ENCODE peak calls at places on chromosomes 4 and X, in six cellular contexts. R is AG04450, O is mammary epithelial cell, D is fibroblast of lung, F is PC-3, E is colonic mucosa. M is an unnamed sample.

GRCh38 chr4:1234296-1234695 is 14.6 kb downstream of the CTBP1 start:
- DNase-seq in E (no peak), F (no peak), O (no peak), D (no peak), R (no peak), M (no peak)

GRCh38 chr4:104491826-104492771 is 2.6 kb downstream of the CXXC4 start:
- DNase-seq in R (no peak), E (peak), F (no peak), D (peak), O (no peak), M (no peak)

GRCh38 chr4:156959298-156959702 is 12.3 kb downstream of the PDGFC start:
- DNase-seq in O (no peak), F (peak), E (no peak), D (peak), R (no peak), M (no peak)

GRCh38 chr4:15231265-15232091 is 196.4 kb upstream of the C1QTNF7 start:
- DNase-seq in R (peak), D (peak), E (peak), O (peak), F (peak), M (peak)

GRCh38 chr4:156972370-156972980 is 876 bp upstream of the PDGFC start:
- DNase-seq in E (no peak), O (no peak), D (no peak), F (no peak), R (no peak), M (no peak)

GRCh38 chr4:76011018-76011670 is 3.8 kb upstream of the CXCL9 start:
- DNase-seq in D (no peak), F (no peak), E (no peak), R (no peak), O (no peak), M (no peak)

GRCh38 chrX:132022115-132022862 is 813 bp upstream of the STK26 start:
- DNase-seq in E (peak), O (peak), F (peak), R (no peak), D (no peak), M (no peak)

GRCh38 chr4:75244325-75244724 is 269.9 kb downstream of the RCHY1 start:
- DNase-seq in O (no peak), R (no peak), F (no peak), E (peak), D (no peak), M (no peak)

GRCh38 chr4:123479944-123480343 is 83.3 kb downstream of the SPRY1 start:
- DNase-seq in R (no peak), D (no peak), E (no peak), O (peak), F (peak), M (no peak)

GRCh38 chr4:6561706-6562371 is 13.2 kb upstream of the MAN2B2 start:
- DNase-seq in R (no peak), D (no peak), F (no peak), E (no peak), O (no peak), M (no peak)

GRCh38 chr4:51842167-51842553 is 793 bp upstream of the DCUN1D4 start:
- DNase-seq in E (peak), D (no peak), O (no peak), R (no peak), F (no peak), M (peak)

GRCh38 chrX:40552768-40553167 is 28.0 kb upstream of the ATP6AP2 start:
- DNase-seq in F (peak), O (no peak), R (no peak), D (no peak), E (no peak), M (no peak)

GRCh38 chr4:165865995-165866650 is 6.9 kb upstream of the TLL1 start:
- DNase-seq in E (no peak), O (no peak), D (no peak), R (no peak), F (no peak), M (no peak)

GRCh38 chrX:110287605-110288004 is 30.3 kb downstream of the AMMECR1 start:
- DNase-seq in E (no peak), D (no peak), F (no peak), R (no peak), O (no peak), M (no peak)

GRCh38 chrX:2262679-2263055 is 238.1 kb downstream of the DHRSX start:
- DNase-seq in E (no peak), R (no peak), O (no peak), F (no peak), D (no peak), M (no peak)

GRCh38 chr4:94551616-94552564 is 100.1 kb downstream of the PDLIM5 start:
- DNase-seq in F (no peak), E (no peak), O (no peak), D (peak), R (no peak), M (no peak)

GRCh38 chrX:151397741-151398070 is 700 bp downstream of the VMA21 start:
- DNase-seq in R (no peak), F (peak), O (no peak), D (peak), E (no peak), M (no peak)

GRCh38 chrX:63686878-63687714 is 97.9 kb downstream of the ARHGEF9 start:
- DNase-seq in R (peak), E (no peak), O (peak), D (peak), F (peak), M (peak)

GRCh38 chr4:83212041-83212851 is 72.4 kb downstream of the COQ2 start:
- DNase-seq in D (no peak), F (no peak), O (peak), E (peak), R (no peak), M (peak)

GRCh38 chrX:153875391-153876111 is 10.4 kb downstream of the L1CAM start:
- DNase-seq in E (peak), O (no peak), R (no peak), F (peak), D (peak), M (peak)

GRCh38 chr4:7357296-7357680 is 77.4 kb downstream of the PSAPL1 start:
- DNase-seq in O (no peak), F (no peak), E (no peak), D (no peak), R (no peak), M (no peak)

GRCh38 chr4:27084685-27085356 is 224.2 kb downstream of the STIM2 start:
- DNase-seq in E (peak), F (peak), O (no peak), D (peak), R (no peak), M (peak)

GRCh38 chrX:115582871-115583729 is 22.1 kb downstream of the PLS3 start:
- DNase-seq in O (peak), D (peak), E (no peak), F (peak), R (no peak), M (no peak)

GRCh38 chr4:27357283-27357682 is 496.6 kb downstream of the STIM2 start:
- DNase-seq in E (no peak), F (peak), R (no peak), O (no peak), D (peak), M (peak)

GRCh38 chr4:128225148-128225547 is 62.5 kb downstream of the PGRMC2 start:
- DNase-seq in E (no peak), R (peak), O (no peak), F (peak), D (peak), M (no peak)

GRCh38 chr4:17168571-17168970 is 270.1 kb upstream of the LDB2 start:
- DNase-seq in R (peak), O (no peak), D (peak), E (no peak), F (no peak), M (no peak)

GRCh38 chr4:10180603-10180926 is 64.0 kb upstream of the WDR1 start:
- DNase-seq in D (no peak), F (no peak), E (no peak), R (no peak), O (no peak), M (no peak)

GRCh38 chr4:95732061-95732460 is 107.8 kb upstream of the PDHA2 start:
- DNase-seq in R (no peak), O (peak), D (peak), F (peak), E (no peak), M (peak)

GRCh38 chrX:109732319-109732779 is 708 bp downstream of the ACSL4 start:
- DNase-seq in D (peak), O (peak), F (peak), R (no peak), E (no peak), M (peak)

GRCh38 chr4:159308571-159309340 is 205.9 kb downstream of the RAPGEF2 start:
- DNase-seq in D (peak), E (no peak), R (no peak), F (peak), O (peak), M (peak)

GRCh38 chr4:129095811-129096454 is at the start of gene C4orf33:
- DNase-seq in F (peak), R (peak), E (peak), O (peak), D (peak), M (peak)

GRCh38 chr4:89492476-89493110 is 185.0 kb upstream of the GPRIN3 start:
- DNase-seq in D (peak), R (peak), E (no peak), O (peak), F (peak), M (peak)

GRCh38 chr4:72954811-72955210 is 114.7 kb downstream of the COX18 start:
- DNase-seq in E (no peak), R (no peak), D (peak), O (peak), F (no peak), M (no peak)

GRCh38 chrX:131918839-131919238 is 104.3 kb upstream of the STK26 start:
- DNase-seq in F (no peak), O (peak), E (no peak), R (no peak), D (no peak), M (no peak)

GRCh38 chr4:15729910-15730533 is 27.2 kb downstream of the BST1 start:
- DNase-seq in O (peak), D (peak), F (peak), E (peak), R (no peak), M (peak)

GRCh38 chrX:115372026-115372610 is 82.6 kb downstream of the LUZP4 start:
- DNase-seq in R (no peak), E (no peak), O (peak), F (peak), D (peak), M (peak)

GRCh38 chrX:115233497-115234219 is at the start of gene LRCH2:
- DNase-seq in F (no peak), R (peak), O (no peak), D (peak), E (peak), M (no peak)

GRCh38 chr4:6123541-6123940 is 76.8 kb downstream of the JAKMIP1 start:
- DNase-seq in R (no peak), E (no peak), D (no peak), F (no peak), O (no peak), M (no peak)

GRCh38 chrX:112844250-112844649 is 3.6 kb upstream of the AMOT start:
- DNase-seq in F (peak), D (peak), R (no peak), O (no peak), E (no peak), M (no peak)
- H3K27ac ChIP-seq in F (no peak), D (no peak), R (no peak), O (no peak), E (no peak), M (no peak)

GRCh38 chrX:119583431-119584059 is 9.2 kb downstream of the UBE2A start:
- DNase-seq in E (no peak), O (no peak), D (no peak), F (no peak), R (no peak), M (no peak)
- H3K27ac ChIP-seq in E (no peak), O (no peak), D (no peak), F (no peak), R (no peak), M (no peak)

GRCh38 chr4:26083987-26084386 is 170.0 kb downstream of the SMIM20 start:
- DNase-seq in D (peak), F (peak), E (no peak), O (peak), R (peak), M (peak)
- H3K27ac ChIP-seq in D (peak), F (peak), E (no peak), O (no peak), R (peak), M (no peak)

DNA sequence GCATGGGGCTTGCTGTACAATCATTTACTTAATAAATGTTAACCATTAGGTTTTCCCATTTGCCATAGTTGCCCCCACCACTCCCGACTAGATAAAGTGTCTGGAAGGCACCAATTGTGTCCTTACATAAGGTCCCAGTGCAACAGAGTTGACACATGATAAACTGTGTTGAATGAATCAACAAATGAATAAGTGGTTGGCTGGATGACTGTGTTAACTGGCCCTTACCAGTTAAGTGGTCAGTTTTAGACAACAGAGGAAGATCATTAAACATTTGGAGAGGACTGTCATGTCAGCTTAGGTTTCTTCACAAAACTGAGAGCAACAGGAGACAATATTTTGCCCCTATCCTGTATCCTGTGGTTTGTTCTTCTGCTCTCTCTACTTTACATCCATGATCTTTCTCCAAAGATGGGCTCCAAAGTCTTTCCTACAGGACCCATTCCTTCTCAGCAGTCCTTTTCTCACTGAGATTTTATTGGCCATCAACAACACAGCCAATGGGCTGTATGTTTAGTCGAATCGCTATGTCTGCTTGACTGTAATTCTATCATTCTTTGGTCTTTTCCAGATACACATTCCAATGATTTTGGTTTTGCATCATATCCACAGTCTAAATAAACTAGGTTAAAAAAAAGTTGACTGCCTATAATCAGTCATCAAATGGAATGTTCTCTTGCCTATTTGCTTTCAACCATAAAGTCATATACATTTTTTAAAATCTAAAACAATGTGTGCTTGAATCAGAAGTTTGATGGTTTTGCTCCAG is 74.3 kb downstream of the RNF150 start:
- DNase-seq in D (peak), R (peak), O (no peak), F (peak), E (no peak), M (no peak)
- H3K27ac ChIP-seq in D (peak), R (peak), O (no peak), F (no peak), E (no peak), M (no peak)

DNA sequence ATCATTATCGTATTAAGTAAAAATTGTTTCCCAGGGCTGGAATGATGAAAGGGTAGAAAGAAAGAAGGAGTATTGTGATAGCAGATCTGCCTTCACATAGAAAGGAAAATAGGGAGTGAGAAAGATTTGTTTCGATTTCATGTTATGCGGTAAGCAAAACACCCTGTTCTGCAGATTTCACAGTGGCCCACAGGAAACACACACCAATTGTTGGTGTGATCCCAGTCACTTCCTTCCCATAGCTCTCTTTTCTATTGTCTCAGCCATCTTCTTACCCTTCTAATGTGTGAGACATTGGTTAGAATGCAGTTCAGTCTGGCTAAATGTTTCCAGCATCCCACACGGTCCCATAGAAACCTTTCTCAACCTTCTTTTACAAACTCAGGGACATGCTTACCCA is 2709.8 kb downstream of the PCDH7 start:
- DNase-seq in E (no peak), O (no peak), F (no peak), D (no peak), R (no peak), M (no peak)
- H3K27ac ChIP-seq in E (no peak), O (no peak), F (no peak), D (no peak), R (no peak), M (no peak)

DNA sequence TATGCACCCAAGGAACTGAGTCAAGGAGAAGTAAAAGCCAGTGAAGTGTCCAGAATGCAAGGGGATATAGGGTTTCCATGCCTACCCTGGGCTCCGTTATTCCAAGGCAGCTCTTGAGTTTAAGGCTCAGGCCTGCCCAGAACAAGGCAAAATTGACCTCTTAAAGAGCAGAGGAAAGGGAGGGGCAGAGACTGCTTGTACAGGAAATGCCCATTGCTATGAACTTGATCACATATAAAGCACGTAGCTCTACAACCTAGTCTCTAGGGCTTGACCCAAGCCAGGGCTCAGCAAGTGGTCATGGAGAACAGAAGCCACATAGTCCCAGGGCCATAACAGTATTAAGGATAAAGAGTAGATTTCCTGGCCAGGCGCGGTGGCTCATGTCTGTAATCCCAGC is 58.2 kb upstream of the MSN start:
- DNase-seq in O (no peak), R (no peak), F (no peak), D (no peak), E (no peak), M (no peak)
- H3K27ac ChIP-seq in O (no peak), R (no peak), F (no peak), D (no peak), E (no peak), M (peak)

DNA sequence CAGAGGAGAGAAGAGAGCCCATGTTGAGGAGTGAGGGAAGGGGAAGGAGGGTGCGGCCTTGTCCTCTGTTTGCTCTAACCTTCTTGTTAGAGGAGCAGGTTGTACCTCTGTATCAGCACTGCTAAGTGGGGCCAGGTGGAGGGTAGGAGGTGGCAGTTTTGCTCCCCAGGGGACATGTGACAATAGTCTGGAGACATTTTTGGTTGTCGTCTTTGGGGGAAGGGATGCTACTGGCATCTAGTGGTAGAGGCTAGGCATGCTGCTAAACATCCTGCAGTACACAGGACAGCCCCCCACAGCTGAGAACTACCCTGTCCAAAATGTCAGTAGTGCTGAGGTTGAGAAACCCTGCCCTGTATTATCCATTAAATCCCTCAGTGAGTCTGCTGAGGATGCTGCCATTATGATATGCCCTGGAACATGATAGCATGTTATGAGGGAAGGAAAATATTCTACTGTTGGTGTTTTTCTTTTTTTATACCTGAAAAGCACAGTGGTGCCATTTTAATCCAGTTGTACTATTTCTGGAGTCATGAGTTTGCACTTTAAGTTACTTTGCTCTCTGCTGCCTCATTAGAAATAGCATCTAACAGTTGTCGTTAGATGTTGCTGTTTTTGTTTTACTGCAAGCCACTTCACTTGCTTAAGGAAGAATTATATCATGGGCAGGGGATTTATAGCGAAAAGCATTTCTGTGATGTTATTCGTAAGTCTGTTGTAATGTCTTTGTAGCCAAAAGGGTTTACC is 90.6 kb downstream of the LRP2BP start:
- DNase-seq in R (no peak), D (peak), F (peak), O (peak), E (no peak), M (no peak)
- H3K27ac ChIP-seq in R (no peak), D (peak), F (peak), O (peak), E (no peak), M (no peak)

DNA sequence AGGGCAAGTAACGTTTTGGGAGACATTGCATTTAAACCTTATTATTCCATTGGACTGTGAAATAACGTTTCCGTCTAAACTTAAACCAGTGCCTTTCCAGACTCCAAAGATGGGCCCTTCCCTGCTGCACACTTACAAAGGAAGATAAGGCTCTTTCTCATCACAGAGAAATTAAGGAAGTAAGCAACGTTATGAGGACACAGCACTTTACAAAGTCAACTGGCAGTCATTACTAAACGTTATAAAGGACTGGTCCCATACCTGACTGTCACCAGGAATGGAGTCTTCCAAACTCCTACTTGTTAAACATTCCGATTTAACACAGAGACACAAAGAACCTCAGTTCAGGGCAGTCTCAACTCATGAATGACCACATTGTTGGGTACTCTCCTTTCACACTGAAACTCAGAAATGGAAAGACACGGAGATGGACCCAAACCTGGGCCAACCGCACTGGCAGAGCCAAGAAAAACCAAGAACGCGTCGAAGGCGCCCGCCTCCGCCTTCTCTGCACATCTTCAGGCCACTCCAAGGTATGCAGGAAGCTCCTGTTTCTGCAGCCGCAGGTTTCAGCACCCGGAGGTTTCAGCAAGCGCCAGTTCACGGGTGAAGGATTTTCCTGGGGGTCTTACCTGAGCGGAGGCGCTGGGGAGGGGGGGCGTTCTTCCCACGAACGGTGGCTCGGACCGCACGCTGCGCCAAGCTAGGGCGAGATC is 665 bp downstream of the PAPSS1 start:
- DNase-seq in D (peak), F (peak), O (peak), R (no peak), E (no peak), M (peak)
- H3K27ac ChIP-seq in D (peak), F (peak), O (peak), R (peak), E (peak), M (peak)

M was measured in RWPE1.